ENCODE peak calls at places on chromosomes 12 and 14, in four cellular contexts. Q is brain microvascular endothelial cell, B is tibial artery, F is upper lobe of right lung. Z is an unnamed sample.
A peak's percentile ranks its signal among the peaks of the same experiment; 100 is the strongest.

GRCh38 chr12:27554421-27555186 is 30.6 kb downstream of the PPFIBP1 start:
- DNase-seq in F (no peak), Q (peak; percentile 55), B (peak; percentile 49), Z (peak; percentile 86)

GRCh38 chr14:45185110-45185814 is 49.5 kb downstream of the FANCM start:
- DNase-seq in B (no peak), Q (no peak), F (no peak), Z (no peak)

GRCh38 chr14:93011650-93012317 is 88.8 kb downstream of the CHGA start:
- DNase-seq in B (no peak), Q (no peak), F (no peak), Z (no peak)

GRCh38 chr12:122981036-122981471 is 573 bp downstream of the ARL6IP4 start:
- DNase-seq in Q (no peak), B (no peak), F (no peak), Z (no peak)

GRCh38 chr12:132803883-132804282 is 24.8 kb downstream of the GOLGA3 start:
- DNase-seq in F (no peak), Q (no peak), B (no peak), Z (no peak)

GRCh38 chr12:104991565-104992128 is 5.5 kb downstream of the NOPCHAP1 start:
- DNase-seq in B (no peak), Q (no peak), F (no peak), Z (no peak)

GRCh38 chr12:124758266-124759200 is 105.1 kb downstream of the SCARB1 start:
- DNase-seq in F (no peak), Q (no peak), B (no peak), Z (no peak)

GRCh38 chr14:85471156-85471555 is 58.8 kb upstream of the FLRT2 start:
- DNase-seq in B (no peak), Q (peak; percentile 42), F (no peak), Z (no peak)

GRCh38 chr12:70619471-70620152 is 17.6 kb downstream of the PTPRB start:
- DNase-seq in F (no peak), B (no peak), Q (no peak), Z (no peak)

GRCh38 chr14:61765225-61765943 is 3.2 kb downstream of the SNAPC1 start:
- DNase-seq in B (no peak), Q (no peak), F (no peak), Z (no peak)

GRCh38 chr12:64237382-64237781 is 15.3 kb upstream of the KICS2 start:
- DNase-seq in B (no peak), F (no peak), Q (no peak), Z (no peak)

GRCh38 chr12:64232201-64232600 is 10.1 kb upstream of the KICS2 start:
- DNase-seq in B (no peak), F (no peak), Q (no peak), Z (no peak)

GRCh38 chr12:64240781-64241180 is 18.7 kb upstream of the KICS2 start:
- DNase-seq in B (no peak), F (no peak), Q (no peak), Z (no peak)

GRCh38 chr12:64236549-64236948 is 14.5 kb upstream of the KICS2 start:
- DNase-seq in F (no peak), B (no peak), Q (peak; percentile 6), Z (no peak)
- TF ChIP-seq CTCF in F (no peak), B (no peak), Q (peak; percentile 47), Z (no peak)

DNA sequence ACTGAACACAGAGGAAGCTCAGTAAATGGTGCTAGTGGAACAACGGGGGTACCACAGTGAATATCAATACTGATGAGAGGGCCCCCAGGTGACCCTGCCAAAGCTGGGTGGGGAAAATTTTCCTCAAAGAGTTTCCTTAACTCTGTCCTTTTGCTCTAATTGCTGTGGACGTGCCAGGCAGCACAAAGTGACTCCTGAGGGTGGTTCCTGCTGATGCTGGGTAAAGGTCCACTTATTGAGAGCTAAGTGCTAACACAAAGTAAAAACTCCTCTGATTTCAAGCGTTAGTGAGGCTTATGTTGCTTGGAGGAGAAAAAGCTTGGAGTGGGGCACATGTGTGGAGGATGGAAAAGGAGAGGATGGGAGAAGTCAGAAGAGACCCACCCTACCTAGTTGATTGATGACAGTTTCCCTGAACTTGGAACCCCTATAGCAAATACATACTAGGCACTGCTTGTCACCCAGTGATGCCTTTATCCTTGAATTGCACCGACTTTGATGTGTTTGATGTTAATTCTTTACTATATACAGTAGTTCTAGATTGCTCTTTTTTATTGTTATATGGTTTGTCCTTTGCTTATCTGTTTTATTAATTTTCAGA is 10.1 kb upstream of the SLC11A2 start:
- DNase-seq in B (no peak), Q (no peak), F (no peak), Z (no peak)
- H3K4me3 ChIP-seq in B (no peak overlapping the region), Q (no peak overlapping the region), F (no peak overlapping the region), Z (no peak overlapping the region)

GRCh38 chr12:117000316-117000715 is 89.6 kb downstream of the FBXW8 start:
- DNase-seq in B (no peak), F (no peak), Q (no peak), Z (no peak)
- H3K27ac ChIP-seq in B (no peak overlapping the region), F (no peak overlapping the region), Q (no peak overlapping the region), Z (no peak overlapping the region)

GRCh38 chr14:95872777-95873176 is 3.9 kb upstream of the TUNAR start:
- DNase-seq in Q (no peak), B (no peak), F (no peak), Z (no peak)

GRCh38 chr14:95876769-95877490 is at the start of gene TUNAR:
- DNase-seq in F (no peak), B (no peak), Q (no peak), Z (no peak)

GRCh38 chr14:95877633-95878032 is 1.0 kb downstream of the TUNAR start:
- DNase-seq in Q (no peak), F (no peak), B (no peak), Z (no peak)

GRCh38 chr14:95871531-95871930 is 5.1 kb upstream of the TUNAR start:
- DNase-seq in Q (no peak), F (no peak), B (no peak), Z (no peak)

DNA sequence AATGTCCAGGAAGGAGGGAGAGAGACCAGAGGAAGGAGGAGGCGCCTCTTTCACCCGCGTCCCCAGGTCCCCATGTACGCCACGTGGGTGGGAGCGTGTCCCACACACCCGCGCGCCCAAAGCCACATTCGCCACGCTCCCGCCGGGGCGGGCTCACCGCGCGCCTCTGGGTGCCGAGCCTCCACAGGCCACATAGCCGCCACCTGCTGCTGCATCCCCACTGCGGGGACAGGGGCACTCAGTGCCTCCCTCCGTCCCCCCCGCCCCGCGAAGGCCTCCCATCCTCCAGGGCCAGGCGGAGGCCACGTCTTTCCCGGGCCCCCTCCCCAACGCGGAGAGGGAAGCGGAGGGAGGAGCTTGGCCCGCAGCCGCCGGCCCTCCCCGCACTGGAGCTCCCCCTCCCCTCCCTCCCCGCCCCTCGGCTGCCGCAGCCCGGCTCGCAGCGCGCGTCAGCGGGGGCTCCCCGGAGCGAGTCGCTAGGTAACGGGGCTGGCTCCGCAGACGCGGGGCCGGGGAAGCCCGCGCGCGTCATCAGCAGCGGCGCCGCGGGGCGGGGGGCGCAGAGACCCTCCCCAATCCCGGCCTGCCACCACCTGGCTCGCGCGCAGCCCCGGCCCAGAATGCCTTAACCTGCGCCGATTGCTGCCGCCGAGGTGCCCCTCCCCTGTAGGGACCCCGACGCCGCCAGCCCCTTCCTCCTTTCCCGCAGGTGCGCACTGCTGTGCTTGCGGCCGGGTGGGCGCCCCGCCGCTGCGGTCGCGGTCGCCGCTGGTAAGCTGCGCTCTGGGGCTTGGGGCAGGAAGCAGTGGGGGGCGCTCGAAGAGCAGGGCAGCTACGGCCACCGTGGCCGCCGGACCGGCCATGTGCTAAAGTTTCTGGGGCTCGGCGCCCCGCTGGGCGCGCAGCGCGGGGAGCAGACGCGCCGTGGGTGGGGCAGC is 532 bp upstream of the TUNAR start:
- DNase-seq in Q (no peak), F (no peak), B (no peak), Z (no peak)
- TF ChIP-seq CTCF in Q (no peak), F (no peak), B (no peak), Z (no peak)

GRCh38 chr12:30357712-30358111 is 338.0 kb downstream of the IPO8 start:
- DNase-seq in F (no peak), B (no peak), Q (no peak), Z (no peak)

GRCh38 chr12:30358113-30358512 is 337.6 kb downstream of the IPO8 start:
- DNase-seq in F (no peak), B (no peak), Q (no peak), Z (no peak)
- H3K4me3 ChIP-seq in F (no peak overlapping the region), B (no peak overlapping the region), Q (no peak overlapping the region), Z (no peak overlapping the region)

GRCh38 chr12:93315385-93315906 is 62.3 kb upstream of the NUDT4 start:
- DNase-seq in Q (no peak), B (no peak), F (no peak), Z (no peak)
- H3K27ac ChIP-seq in Q (no peak overlapping the region), B (no peak overlapping the region), F (no peak overlapping the region), Z (no peak overlapping the region)

DNA sequence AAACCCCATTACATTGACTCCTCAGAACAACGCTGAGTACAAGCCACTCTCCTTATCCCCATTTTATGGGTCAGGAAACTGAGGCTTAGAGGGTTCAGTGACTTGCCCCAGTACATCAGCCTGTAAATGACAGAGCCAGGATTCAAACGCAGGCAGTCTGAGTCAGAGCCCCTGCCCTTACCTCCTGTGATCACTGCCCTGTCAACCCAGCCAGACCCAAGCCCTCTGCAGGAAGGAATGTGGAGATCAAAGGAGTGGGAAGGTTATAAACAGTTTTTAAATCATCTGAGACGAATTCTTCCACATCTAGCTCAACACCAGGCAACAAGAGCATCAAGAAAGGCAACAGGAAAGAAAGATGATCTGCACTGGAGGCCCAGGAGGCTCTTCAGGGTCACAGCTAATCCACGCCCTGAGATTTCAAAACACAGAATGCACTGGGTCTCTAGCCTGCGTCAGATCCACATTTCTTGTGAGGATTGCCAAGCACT is 38.5 kb downstream of the SPTB start:
- DNase-seq in Q (peak; percentile 64), B (no peak), F (no peak), Z (no peak)
- TF ChIP-seq CTCF in Q (peak; percentile 73), B (no peak), F (no peak), Z (no peak)

GRCh38 chr14:23568600-23569310 is 1.2 kb upstream of the AP1G2 start:
- DNase-seq in F (peak; percentile 63), Q (no peak), B (no peak), Z (peak; percentile 50)

GRCh38 chr14:23566782-23567185 is 807 bp downstream of the AP1G2 start:
- DNase-seq in F (no peak), B (no peak), Q (peak; percentile 16), Z (no peak)

GRCh38 chr14:23568021-23568599 is 519 bp upstream of the AP1G2 start:
- DNase-seq in F (peak; percentile 29), Q (no peak), B (no peak), Z (peak; percentile 60)

GRCh38 chr14:23566112-23566781 is 1.3 kb downstream of the AP1G2 start:
- DNase-seq in Q (no peak), F (peak; percentile 46), B (no peak), Z (peak; percentile 57)

GRCh38 chr14:23567186-23568020 is at the start of gene AP1G2:
- DNase-seq in Q (peak; percentile 17), B (peak; percentile 81), F (peak; percentile 96), Z (peak; percentile 92)
- H3K4me3 ChIP-seq in Q (peak within 1 kb of the TSS; percentile 66), B (peak within 1 kb of the TSS; percentile 55), F (peak within 1 kb of the TSS; percentile 73), Z (peak within 1 kb of the TSS; percentile 65)